ENCODE peak calls at places on chromosomes 3 and 15, in nine cellular contexts. J is A549; I is NCI-H524; M is stimulated activated CD8-positive, alpha-beta memory T cell treated with anti-CD3 and anti-CD28 coated beads, Interleukin-4, amount 100 ng/mL, for 1 hour; Q is amniotic epithelial cell; Y is astrocyte of the spinal cord; K is LoVo; U is T-cell; S is neural crest cell. H is an unnamed sample.

GRCh38 chr3:35307296-35307695 is 332.0 kb upstream of the ARPP21 start:
- DNase-seq in J (no peak), I (peak; percentile 8), M (no peak), Q (no peak), Y (no peak), K (no peak), U (no peak), S (no peak), H (no peak)

GRCh38 chr3:185353823-185354614 is 8.9 kb upstream of the MAP3K13 start:
- DNase-seq in J (peak; percentile 41), I (peak; percentile 99), M (peak; percentile 30), Q (peak; percentile 53), Y (peak; percentile 30), K (peak; percentile 87), U (peak; percentile 50), S (peak; percentile 61), H (peak; percentile 60)

GRCh38 chr15:68384451-68385239 is 47.3 kb downstream of the ITGA11 start:
- DNase-seq in J (peak; percentile 69), I (no peak), M (no peak), Q (peak; percentile 98), Y (peak; percentile 91), K (no peak), U (no peak), S (no peak), H (peak; percentile 95)

GRCh38 chr3:158918008-158918407 is 116.2 kb downstream of the MFSD1 start:
- DNase-seq in J (peak; percentile 15), I (peak; percentile 77), M (no peak), Q (peak; percentile 73), Y (peak; percentile 79), K (peak; percentile 37), U (no peak), S (peak; percentile 35), H (peak; percentile 14)

GRCh38 chr3:45688194-45688881 is 858 bp upstream of the SACM1L start:
- DNase-seq in J (peak; percentile 33), I (peak; percentile 78), M (no peak), Q (no peak), Y (no peak), K (peak; percentile 27), U (no peak), S (peak; percentile 44), H (peak; percentile 22)

GRCh38 chr15:72227192-72227586 is 3.8 kb downstream of the PKM start:
- DNase-seq in J (no peak), I (peak; percentile 72), M (no peak), Q (peak; percentile 93), Y (peak; percentile 86), K (peak; percentile 54), U (no peak), S (no peak), H (peak; percentile 94)

GRCh38 chr15:78087944-78088772 is 4.2 kb upstream of the SH2D7 start:
- DNase-seq in J (no peak), I (no peak), M (no peak), Q (no peak), Y (no peak), K (no peak), U (no peak), S (no peak), H (no peak)

GRCh38 chr3:79369306-79369705 is 398.5 kb downstream of the ROBO1 start:
- DNase-seq in J (no peak), I (peak; percentile 53), M (no peak), Q (no peak), Y (peak; percentile 49), K (no peak), U (no peak), S (no peak), H (peak; percentile 18)

GRCh38 chr3:32484437-32484836 is 18.2 kb downstream of the CMTM6 start:
- DNase-seq in J (no peak), I (no peak), M (no peak), Q (no peak), Y (no peak), K (no peak), U (no peak), S (no peak), H (no peak)

H was measured in fibroblast of lung.